ENCODE peak calls at places on chromosomes 13 and 19, in four cellular contexts. V is HL-60, Y is K562, H is GM12878. J is an unnamed sample.

GRCh38 chr19:28980236-28980868 is 232.6 kb downstream of the UQCRFS1 start:
- DNase-seq in H (no peak), Y (no peak), V (no peak), J (no peak)

GRCh38 chr13:19888799-19889198 is 25.4 kb upstream of the ZMYM5 start:
- DNase-seq in H (no peak), V (no peak), Y (no peak), J (no peak)

GRCh38 chr13:98866882-98867281 is 111.0 kb downstream of the DOCK9 start:
- DNase-seq in Y (peak; percentile 22), V (no peak), H (no peak), J (no peak)

GRCh38 chr19:33473644-33474305 is 47.8 kb downstream of the PEPD start:
- DNase-seq in Y (no peak), H (no peak), V (no peak), J (no peak)

GRCh38 chr19:41263042-41263849 is 926 bp upstream of the HNRNPUL1 start:
- DNase-seq in V (peak; percentile 70), Y (peak; percentile 48), H (peak; percentile 42), J (peak; percentile 24)

GRCh38 chr13:50531917-50532899 is 311.3 kb downstream of the DLEU7 start:
- DNase-seq in V (no peak), H (no peak), Y (no peak), J (no peak)

GRCh38 chr13:65470781-65471180 is 1759.4 kb downstream of the PCDH9 start:
- DNase-seq in Y (no peak), H (no peak), V (no peak), J (no peak)

GRCh38 chr13:99386911-99387788 is 80.0 kb upstream of the GPR183 start:
- DNase-seq in V (peak; percentile 85), Y (peak; percentile 73), H (peak; percentile 66), J (peak; percentile 71)

GRCh38 chr19:41944336-41944735 is 14.8 kb downstream of the RABAC1 start:
- DNase-seq in Y (no peak), H (no peak), V (no peak), J (no peak)

GRCh38 chr13:35136585-35136984 is 194.5 kb downstream of the NBEA start:
- DNase-seq in Y (no peak), H (no peak), V (no peak), J (no peak)

GRCh38 chr19:13985771-13986347 is 20.3 kb downstream of the RFX1 start:
- DNase-seq in Y (no peak), V (no peak), H (no peak), J (peak; percentile 59)

GRCh38 chr19:31214086-31214485 is 135.2 kb downstream of the TSHZ3 start:
- DNase-seq in Y (peak; percentile 17), H (no peak), V (peak; percentile 94), J (no peak)

GRCh38 chr13:40096357-40096911 is 441.0 kb downstream of the COG6 start:
- DNase-seq in H (no peak), V (no peak), Y (no peak), J (no peak)

GRCh38 chr13:27583645-27584044 is 36.7 kb downstream of the LNX2 start:
- DNase-seq in V (peak; percentile 12), Y (no peak), H (no peak), J (no peak)

GRCh38 chr19:16328824-16329482 is 4.3 kb downstream of the KLF2 start:
- DNase-seq in H (no peak), V (peak; percentile 46), Y (no peak), J (no peak)

GRCh38 chr13:35720690-35721554 is 244.4 kb upstream of the MAB21L1 start:
- DNase-seq in Y (peak; percentile 76), V (peak; percentile 37), H (no peak), J (peak; percentile 39)

GRCh38 chr19:19528721-19529490 is at the start of gene YJEFN3:
- DNase-seq in Y (no peak), H (no peak), V (no peak), J (no peak)

DNA sequence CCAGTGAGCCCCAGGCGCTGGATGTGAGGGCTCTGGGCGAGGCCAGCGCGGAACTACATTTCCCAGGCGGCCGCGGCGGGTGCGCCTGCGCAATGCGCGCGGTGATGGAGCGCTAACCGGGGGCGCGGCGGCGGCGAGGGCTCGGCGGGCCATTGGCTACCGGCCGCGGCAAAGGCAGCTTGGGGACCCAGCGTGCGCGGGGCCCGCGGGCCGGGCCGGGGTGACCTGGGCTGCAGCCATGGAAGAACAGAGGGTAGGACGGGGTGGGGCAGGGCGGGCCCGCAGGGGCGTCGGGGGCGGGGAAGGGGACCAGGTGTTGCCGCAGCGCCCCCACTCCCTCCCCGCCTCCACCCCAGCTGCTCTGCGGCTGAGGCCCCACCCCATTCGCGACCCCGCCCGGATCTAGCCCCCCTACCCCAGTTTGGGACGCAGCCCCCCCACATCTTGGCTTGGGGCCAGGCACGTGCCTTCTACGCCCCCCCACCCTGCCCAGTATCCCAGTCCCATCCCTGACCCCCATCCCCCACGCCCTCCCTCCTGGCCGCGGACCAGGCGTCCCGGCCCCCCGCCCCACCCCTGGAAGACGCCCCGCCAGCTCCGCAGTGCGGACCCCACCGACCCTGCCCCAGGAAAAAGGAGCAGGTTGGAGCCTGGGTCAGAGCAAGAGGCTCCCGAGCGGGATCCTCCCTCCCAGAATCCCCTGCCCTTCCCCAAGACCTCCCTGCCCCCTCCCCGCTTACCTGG is at the start of gene FSD1:
- DNase-seq in V (no peak), Y (peak; percentile 95), H (no peak), J (peak; percentile 99)
- TF ChIP-seq SPI1 in V (no peak), Y (no peak), H (no peak), J (no peak)

DNA sequence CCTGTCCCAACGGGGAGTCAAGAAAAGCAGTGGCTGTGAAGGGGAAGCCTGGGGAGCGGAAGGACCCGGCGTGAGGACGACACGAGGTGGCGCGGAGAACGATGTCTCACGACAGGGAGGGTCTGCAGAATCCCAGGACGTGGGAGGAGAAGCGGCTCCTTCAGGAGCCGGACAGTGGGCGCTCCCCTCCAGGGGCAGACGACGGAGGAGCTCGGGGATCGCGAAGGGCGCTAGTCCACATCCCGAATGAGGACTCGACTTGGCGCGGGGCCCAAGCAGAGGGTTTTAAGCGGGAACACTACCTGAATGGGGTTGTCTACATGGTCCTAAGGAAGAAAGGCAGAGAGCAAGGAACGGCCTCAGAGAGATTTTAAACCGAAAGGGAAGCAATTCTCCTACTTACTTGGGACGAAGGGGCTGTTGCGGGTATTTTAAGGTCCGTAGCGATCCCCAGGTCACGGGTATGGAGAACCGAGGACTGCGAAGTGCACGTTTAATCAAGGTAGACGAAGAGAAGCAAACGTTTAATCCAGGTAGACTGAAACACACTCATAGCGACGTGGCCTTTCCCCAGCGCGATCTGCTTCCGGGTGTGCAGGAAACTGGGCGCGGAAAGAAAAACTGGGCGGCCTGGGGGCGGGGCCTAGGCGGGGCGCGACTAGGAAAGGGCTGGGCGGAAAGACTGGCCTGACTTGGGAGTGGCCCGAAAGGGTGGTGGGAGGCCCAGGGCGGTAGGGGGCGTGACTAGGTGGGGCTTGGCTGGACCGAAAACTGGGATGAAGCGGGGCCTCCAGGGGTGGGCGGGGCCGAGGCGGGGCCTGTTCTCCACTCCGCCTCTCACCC is at the start of gene ZNF841:
- DNase-seq in H (peak; percentile 60), Y (peak; percentile 97), V (peak; percentile 93), J (peak; percentile 71)
- TF ChIP-seq POLR2AphosphoS5 in H (peak; percentile 88), Y (peak; percentile 76), V (peak; percentile 86), J (peak; percentile 79)

GRCh38 chr19:47389150-47389556 is 30.2 kb downstream of the MEIS3 start:
- DNase-seq in V (peak; percentile 97), H (no peak), Y (no peak), J (no peak)
- TF ChIP-seq SPI1 in V (no peak), H (no peak), Y (no peak), J (no peak)

DNA sequence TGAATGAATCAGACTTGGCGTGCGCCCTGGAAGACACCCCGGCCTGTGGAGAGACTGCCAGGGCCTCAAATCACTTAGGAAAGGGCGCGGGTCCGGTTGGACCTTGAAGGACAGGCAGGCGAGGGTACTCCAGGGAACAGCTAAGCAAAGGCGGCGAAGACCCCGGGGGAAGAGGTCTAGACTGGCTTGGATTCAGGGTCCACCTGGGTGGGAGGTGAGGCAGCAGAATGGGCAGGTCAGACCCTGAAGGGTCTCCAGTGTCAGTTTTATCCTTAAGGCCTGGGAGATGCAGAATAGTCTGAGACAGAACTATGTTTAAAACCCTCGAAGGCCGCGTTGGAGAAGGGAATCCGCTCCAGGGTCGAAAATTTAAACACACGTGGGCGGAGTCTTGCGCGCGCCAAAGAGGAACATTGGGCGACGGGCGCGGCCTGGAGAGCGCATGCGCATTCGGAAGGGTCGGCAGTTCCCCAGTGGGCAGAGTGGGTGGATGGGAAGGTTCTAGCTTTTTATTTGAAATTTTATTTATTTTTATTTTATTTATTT is 567 bp upstream of the SMG9 start:
- DNase-seq in V (peak; percentile 88), H (no peak), Y (peak; percentile 73), J (no peak)
- TF ChIP-seq POLR2AphosphoS5 in V (no peak), H (peak; percentile 36), Y (no peak), J (peak; percentile 57)

DNA sequence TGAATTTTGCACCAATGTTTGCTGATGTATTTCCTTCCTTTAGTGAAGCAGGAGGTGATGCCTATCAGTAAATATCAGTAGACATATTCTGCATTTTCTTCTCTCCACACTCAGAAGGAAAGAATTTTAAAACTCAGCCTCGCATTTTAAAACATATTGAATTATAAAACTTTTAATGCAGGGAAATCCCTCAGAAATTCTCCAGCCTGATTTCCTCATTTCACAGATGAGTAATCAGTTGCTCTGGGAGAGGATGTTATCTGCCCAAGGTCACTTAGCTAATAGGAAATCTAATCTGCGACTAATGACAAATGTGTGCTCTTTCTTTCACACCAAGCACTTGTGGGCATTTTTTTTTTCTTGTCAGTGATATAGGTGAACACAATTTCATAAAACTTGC is 320.6 kb downstream of the ITGBL1 start:
- DNase-seq in Y (no peak), V (no peak), H (no peak), J (no peak)
- TF ChIP-seq SPI1 in Y (no peak), V (no peak), H (no peak), J (no peak)

J was measured in GM12891.